ENCODE peak calls at places on chromosome 10, in seven cellular contexts. One of them, this sample, is unnamed.

GRCh38 chr10:66834802-66835201 is 91.0 kb upstream of the LRRTM3 start:
- DNase-seq in heart left ventricle: no peak
- DNase-seq in EL: no peak
- DNase-seq in HCEC 1CT: no peak
- DNase-seq in cardiac fibroblast: no peak
- DNase-seq in fibroblast of mammary gland: no peak
- DNase-seq in AG10803: no peak
- DNase-seq in this sample: no peak

GRCh38 chr10:47134166-47134565 is 165.8 kb upstream of the GDF10 start:
- DNase-seq in AG10803: no peak
- DNase-seq in heart left ventricle: no peak
- DNase-seq in HCEC 1CT: no peak
- DNase-seq in fibroblast of mammary gland: no peak
- DNase-seq in EL: no peak
- DNase-seq in cardiac fibroblast: no peak
- DNase-seq in this sample: no peak

GRCh38 chr10:119450606-119451304 is 91.8 kb downstream of the RGS10 start:
- DNase-seq in fibroblast of mammary gland: peak
- DNase-seq in EL: peak
- DNase-seq in AG10803: peak
- DNase-seq in HCEC 1CT: no peak
- DNase-seq in heart left ventricle: peak
- DNase-seq in cardiac fibroblast: peak
- DNase-seq in this sample: no peak

GRCh38 chr10:92846-93245 is 42.4 kb upstream of the ZMYND11 start:
- DNase-seq in HCEC 1CT: no peak
- DNase-seq in EL: no peak
- DNase-seq in AG10803: no peak
- DNase-seq in fibroblast of mammary gland: no peak
- DNase-seq in heart left ventricle: no peak
- DNase-seq in cardiac fibroblast: no peak
- DNase-seq in this sample: no peak

GRCh38 chr10:22697799-22698198 is 16.6 kb downstream of the PIP4K2A start:
- DNase-seq in HCEC 1CT: no peak
- DNase-seq in fibroblast of mammary gland: no peak
- DNase-seq in cardiac fibroblast: no peak
- DNase-seq in AG10803: no peak
- DNase-seq in heart left ventricle: no peak
- DNase-seq in EL: no peak
- DNase-seq in this sample: no peak

GRCh38 chr10:77463499-77463898 is 174.1 kb downstream of the KCNMA1 start:
- DNase-seq in fibroblast of mammary gland: no peak
- DNase-seq in EL: no peak
- DNase-seq in HCEC 1CT: no peak
- DNase-seq in cardiac fibroblast: no peak
- DNase-seq in AG10803: no peak
- DNase-seq in heart left ventricle: no peak
- DNase-seq in this sample: no peak

GRCh38 chr10:122298598-122299301 is 27.7 kb downstream of the BTBD16 start:
- DNase-seq in EL: peak
- DNase-seq in cardiac fibroblast: peak
- DNase-seq in heart left ventricle: peak
- DNase-seq in HCEC 1CT: peak
- DNase-seq in AG10803: peak
- DNase-seq in fibroblast of mammary gland: peak
- DNase-seq in this sample: peak

GRCh38 chr10:78205457-78205856 is 171.8 kb downstream of the RPS24 start:
- DNase-seq in AG10803: no peak
- DNase-seq in EL: no peak
- DNase-seq in fibroblast of mammary gland: no peak
- DNase-seq in HCEC 1CT: no peak
- DNase-seq in cardiac fibroblast: no peak
- DNase-seq in heart left ventricle: no peak
- DNase-seq in this sample: no peak

GRCh38 chr10:126124923-126125322 is 228.6 kb downstream of the FANK1 start:
- DNase-seq in EL: no peak
- DNase-seq in fibroblast of mammary gland: no peak
- DNase-seq in HCEC 1CT: no peak
- DNase-seq in cardiac fibroblast: no peak
- DNase-seq in heart left ventricle: no peak
- DNase-seq in AG10803: peak
- DNase-seq in this sample: no peak

GRCh38 chr10:93403741-93404354 is 78.3 kb downstream of the MYOF start:
- DNase-seq in EL: peak
- DNase-seq in HCEC 1CT: no peak
- DNase-seq in AG10803: no peak
- DNase-seq in fibroblast of mammary gland: no peak
- DNase-seq in cardiac fibroblast: no peak
- DNase-seq in heart left ventricle: no peak
- DNase-seq in this sample: no peak

GRCh38 chr10:79046991-79047874 is 21.5 kb upstream of the ZMIZ1 start:
- DNase-seq in fibroblast of mammary gland: no peak
- DNase-seq in heart left ventricle: peak
- DNase-seq in EL: no peak
- DNase-seq in cardiac fibroblast: no peak
- DNase-seq in HCEC 1CT: no peak
- DNase-seq in AG10803: no peak
- DNase-seq in this sample: no peak